ENCODE peak calls at places on chromosome 11, in seven cellular contexts. G is pulmonary artery endothelial cell; J is RWPE1; K is T-cell; W is LoVo; F is activated T-helper 9 cell treated with anti-CD3 and anti-CD28 coated beads, Interleukin-2, amount 50 U/mL, for 16 hours; Z is activated CD4-positive, alpha-beta T cell treated with anti-CD3 and anti-CD28 coated beads, Interleukin-2, amount 10 ng/mL, durations not matched to agents 7 days and 5 days. O is an unnamed sample.

GRCh38 chr11:35313066-35313765 is 106.1 kb downstream of the SLC1A2 start:
- DNase-seq in G (no peak), J (no peak), K (no peak), W (no peak), F (no peak), Z (no peak), O (no peak)

GRCh38 chr11:75347781-75348613 is 3.5 kb downstream of the ARRB1 start:
- DNase-seq in G (peak), J (no peak), K (no peak), W (no peak), F (no peak), Z (no peak), O (peak)

GRCh38 chr11:75077316-75077715 is 19.4 kb downstream of the OR2AT4 start:
- DNase-seq in G (no peak), J (no peak), K (no peak), W (no peak), F (no peak), Z (no peak), O (no peak)

GRCh38 chr11:48001438-48002021 is 21.2 kb downstream of the PTPRJ start:
- DNase-seq in G (no peak), J (no peak), K (peak), W (no peak), F (peak), Z (peak), O (no peak)

GRCh38 chr11:128548655-128549255 is 38.6 kb downstream of the ETS1 start:
- DNase-seq in G (peak), J (peak), K (no peak), W (no peak), F (no peak), Z (peak), O (no peak)

GRCh38 chr11:70530010-70530409 is 131.7 kb downstream of the CTTN start:
- DNase-seq in G (no peak), J (no peak), K (no peak), W (no peak), F (no peak), Z (no peak), O (no peak)

GRCh38 chr11:114319716-114320328 is 23.6 kb downstream of the NNMT start:
- DNase-seq in G (no peak), J (no peak), K (no peak), W (no peak), F (no peak), Z (no peak), O (no peak)

GRCh38 chr11:32034680-32035079 is 56.2 kb upstream of the RCN1 start:
- DNase-seq in G (no peak), J (no peak), K (no peak), W (no peak), F (no peak), Z (no peak), O (no peak)

GRCh38 chr11:124899376-124900145 is 1.9 kb upstream of the ROBO4 start:
- DNase-seq in G (no peak), J (no peak), K (no peak), W (no peak), F (no peak), Z (no peak), O (no peak)

GRCh38 chr11:122159173-122159701 is 43.2 kb upstream of the BLID start:
- DNase-seq in G (no peak), J (no peak), K (no peak), W (no peak), F (no peak), Z (no peak), O (no peak)

GRCh38 chr11:126647735-126648134 is 292.2 kb downstream of the ST3GAL4 start:
- DNase-seq in G (no peak), J (peak), K (no peak), W (peak), F (no peak), Z (no peak), O (no peak)

O was measured in occipital lobe.